ENCODE peak calls at places on chromosomes 11 and 22, in ten cellular contexts. P is CD4-positive, alpha-beta T cell; C is heart right ventricle; T is suprapubic skin; K is sigmoid colon; M is AG04450; S is astrocyte; Y is lower lobe of right lung; D is upper lobe of right lung; G is tibial nerve. A is an unnamed sample. For H3K9me3, the result is how much of the 10 kb centered on the place peaks cover.

GRCh38 chr11:26377619-26378018 is 45.7 kb downstream of the ANO3 start:
- DNase-seq in P (no peak), C (no peak), T (no peak), K (no peak), M (no peak), S (no peak), Y (no peak), D (no peak), G (no peak), A (no peak)

GRCh38 chr11:34890812-34891211 is 25.4 kb downstream of the APIP start:
- DNase-seq in P (no peak), C (no peak), T (no peak), K (no peak), M (peak), S (peak), Y (no peak), D (no peak), G (no peak), A (no peak)

GRCh38 chr11:117574551-117574950 is 222.5 kb downstream of the DSCAML1 start:
- DNase-seq in P (no peak), C (no peak), T (peak), K (peak), M (no peak), S (no peak), Y (no peak), D (peak), G (no peak), A (no peak)

GRCh38 chr22:42202669-42203068 is 67.8 kb downstream of the TCF20 start:
- DNase-seq in P (peak), C (no peak), T (no peak), K (no peak), M (peak), S (peak), Y (no peak), D (no peak), G (no peak), A (no peak)

GRCh38 chr11:11442791-11443190 is 89.7 kb upstream of the CSNK2A3 start:
- DNase-seq in P (no peak), C (no peak), T (no peak), K (no peak), M (no peak), S (no peak), Y (no peak), D (no peak), G (no peak), A (no peak)

GRCh38 chr11:90912631-90913030 is 689.8 kb upstream of the CHORDC1 start:
- DNase-seq in P (no peak), C (no peak), T (no peak), K (no peak), M (no peak), S (no peak), Y (no peak), D (no peak), G (no peak), A (no peak)

GRCh38 chr11:109586789-109587188 is 164.8 kb downstream of the C11orf87 start:
- DNase-seq in P (no peak), C (no peak), T (no peak), K (no peak), M (no peak), S (no peak), Y (no peak), D (no peak), G (no peak), A (no peak)

GRCh38 chr11:69369945-69370344 is 76.0 kb downstream of the MYEOV start:
- DNase-seq in P (no peak), C (peak), T (no peak), K (no peak), M (no peak), S (no peak), Y (no peak), D (no peak), G (no peak), A (no peak)

GRCh38 chr22:38974170-38974825 is 7.8 kb upstream of the APOBEC3B start:
- DNase-seq in P (no peak), C (no peak), T (no peak), K (no peak), M (no peak), S (no peak), Y (no peak), D (no peak), G (no peak), A (peak)

GRCh38 chr22:19880786-19881569 is 26.3 kb upstream of the GNB1L start:
- DNase-seq in P (no peak), C (peak), T (peak), K (peak), M (peak), S (peak), Y (peak), D (peak), G (peak), A (peak)

GRCh38 chr11:60899021-60899936 is 7.1 kb downstream of the PRPF19 start:
- DNase-seq in P (no peak), C (no peak), T (no peak), K (peak), M (peak), S (peak), Y (no peak), D (no peak), G (peak), A (no peak)

GRCh38 chr11:116693206-116694016 is 79.4 kb downstream of the BUD13 start:
- DNase-seq in P (no peak), C (no peak), T (peak), K (peak), M (no peak), S (no peak), Y (no peak), D (no peak), G (no peak), A (no peak)

GRCh38 chr22:19714320-19715252 is at the start of gene SEPTIN5:
- DNase-seq in P (no peak), C (no peak), T (no peak), K (no peak), M (no peak), S (no peak), Y (no peak), D (no peak), G (no peak), A (no peak)

GRCh38 chr11:62593434-62594044 is 2.2 kb upstream of the TUT1 start:
- DNase-seq in P (peak), C (peak), T (peak), K (peak), M (peak), S (peak), Y (peak), D (peak), G (peak), A (peak)

GRCh38 chr22:19429950-19430889 is 1.3 kb downstream of the HIRA start:
- DNase-seq in P (peak), C (peak), T (no peak), K (no peak), M (no peak), S (peak), Y (peak), D (peak), G (no peak), A (no peak)

GRCh38 chr11:74322667-74323066 is 11.2 kb upstream of the P4HA3 start:
- DNase-seq in P (no peak), C (peak), T (no peak), K (peak), M (no peak), S (peak), Y (no peak), D (no peak), G (peak), A (no peak)

GRCh38 chr11:121446752-121447156 is 5.4 kb upstream of the SORL1 start:
- DNase-seq in P (no peak), C (no peak), T (no peak), K (no peak), M (peak), S (peak), Y (no peak), D (no peak), G (no peak), A (no peak)

GRCh38 chr11:131808466-131808865 is 438.1 kb downstream of the NTM start:
- DNase-seq in P (no peak), C (no peak), T (no peak), K (no peak), M (no peak), S (no peak), Y (no peak), D (no peak), G (no peak), A (no peak)

GRCh38 chr22:33110562-33111163 is 52.5 kb upstream of the SYN3 start:
- DNase-seq in P (no peak), C (no peak), T (peak), K (no peak), M (no peak), S (no peak), Y (no peak), D (no peak), G (no peak), A (no peak)

DNA sequence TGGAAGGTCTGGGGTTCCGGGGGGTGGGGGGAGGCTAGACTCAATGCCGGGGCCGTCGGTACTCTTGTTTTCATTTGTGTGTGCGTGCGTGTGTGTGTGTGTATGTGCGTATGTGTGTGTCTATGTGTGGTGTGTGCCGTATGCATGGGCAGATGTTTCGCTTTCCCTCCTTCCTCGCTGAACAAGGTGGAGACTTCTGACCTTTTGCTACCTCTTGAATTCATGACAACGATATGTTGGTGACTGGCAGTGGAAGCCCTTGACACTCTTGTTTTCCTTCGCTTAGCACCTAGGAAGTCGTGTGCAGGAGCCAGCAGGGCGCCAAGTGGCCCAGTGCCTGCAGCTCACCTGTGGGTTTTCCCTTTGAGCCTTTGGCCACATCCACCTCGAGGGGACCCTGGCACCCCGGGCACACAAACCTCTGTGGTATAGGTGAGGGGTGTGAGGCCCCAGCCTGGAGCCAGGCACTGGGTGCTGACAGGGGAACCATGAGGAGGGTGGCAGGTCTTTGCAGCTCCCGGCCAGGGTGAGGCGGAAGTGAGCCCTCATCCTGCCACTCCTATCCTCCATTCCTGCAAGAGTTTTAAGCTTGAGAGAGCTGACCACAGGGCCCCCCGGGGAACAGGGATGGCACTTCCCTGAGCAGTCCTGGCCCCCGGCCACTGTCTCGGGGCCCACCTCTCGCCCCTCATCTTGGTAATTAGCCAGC is 19.3 kb upstream of the TMEM191C start:
- DNase-seq in P (no peak), C (peak), T (peak), K (peak), M (no peak), S (no peak), Y (peak), D (peak), G (no peak), A (peak)
- TF ChIP-seq CTCF in P (no peak), C (no peak), T (no peak), K (no peak), M (no peak), S (no peak), Y (no peak), D (no peak), G (no peak), A (no peak)

DNA sequence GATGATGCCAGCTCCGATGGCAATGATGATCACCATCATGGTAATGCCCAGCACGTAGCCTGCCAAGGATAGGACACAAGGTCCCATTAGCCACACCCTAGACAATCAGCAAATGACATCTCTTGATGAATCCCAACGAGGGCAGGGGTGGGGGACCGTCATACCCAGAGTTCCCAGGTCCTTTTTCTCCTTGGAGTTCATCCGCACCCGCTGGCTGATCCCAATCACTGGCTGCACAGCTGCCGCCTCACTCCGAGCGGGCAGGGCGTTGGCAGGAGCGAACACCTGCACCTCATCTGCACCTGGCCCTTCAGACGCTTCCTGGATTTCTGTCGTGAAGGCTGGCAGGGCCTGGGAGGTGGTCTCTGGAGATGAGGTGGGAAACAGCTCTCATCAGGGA is 3.0 kb downstream of the PIK3IP1 start:
- DNase-seq in P (no peak), C (no peak), T (no peak), K (peak), M (no peak), S (no peak), Y (no peak), D (no peak), G (no peak), A (no peak)
- H3K27ac ChIP-seq in P (peak), C (no peak), T (peak), K (peak), M (no peak), S (no peak), Y (peak), D (peak), G (peak), A (peak)

DNA sequence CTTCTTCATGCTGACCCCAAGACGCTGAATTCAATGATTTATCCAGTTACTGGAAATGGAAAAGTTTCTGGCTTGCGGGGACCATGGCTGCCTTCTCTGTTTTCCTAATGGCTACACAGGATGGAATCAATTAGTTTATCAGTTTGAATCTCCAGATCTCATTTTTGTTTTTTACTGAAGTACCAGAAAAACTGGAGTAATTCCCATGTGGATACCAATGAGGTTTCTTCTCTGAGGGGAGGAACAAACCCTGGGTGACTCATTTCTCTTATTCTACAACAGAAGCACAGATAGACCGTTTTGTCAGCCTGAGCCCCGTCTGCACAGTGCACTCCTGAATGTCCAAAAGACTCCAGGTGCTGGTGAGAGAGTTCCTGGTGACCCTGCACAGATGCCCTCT is 3.4 kb downstream of the ZNF195 start:
- DNase-seq in P (no peak), C (no peak), T (no peak), K (no peak), M (no peak), S (peak), Y (no peak), D (no peak), G (no peak), A (no peak)
- H3K9me3 ChIP-seq in P (under half), C (under half), T (under half), K (under half), M (under half), S (under half), Y (under half), D (under half), G (under half), A (under half)

GRCh38 chr22:40019681-40020080 is 24.9 kb downstream of the FAM83F start:
- DNase-seq in P (no peak), C (no peak), T (no peak), K (no peak), M (no peak), S (no peak), Y (no peak), D (no peak), G (no peak), A (peak)
- TF ChIP-seq CTCF in P (no peak), C (no peak), T (no peak), K (no peak), M (no peak), S (no peak), Y (no peak), D (no peak), G (no peak), A (no peak)

GRCh38 chr11:84947070-84947469 is 680.1 kb downstream of the DLG2 start:
- DNase-seq in P (no peak), C (no peak), T (no peak), K (no peak), M (no peak), S (no peak), Y (no peak), D (no peak), G (no peak), A (no peak)

GRCh38 chr11:84947970-84948600 is 679.1 kb downstream of the DLG2 start:
- DNase-seq in P (no peak), C (no peak), T (no peak), K (no peak), M (no peak), S (peak), Y (no peak), D (no peak), G (no peak), A (no peak)
- H3K27ac ChIP-seq in P (no peak), C (no peak), T (no peak), K (no peak), M (no peak), S (no peak), Y (no peak), D (no peak), G (no peak), A (no peak)

A was measured in kidney.